ENCODE peak calls at places on chromosomes 3 and 15, in five cellular contexts. S is ovary, K is body of pancreas, P is uterus, R is transverse colon. F is an unnamed sample.

GRCh38 chr15:74318376-74319137 is 48.9 kb downstream of the CYP11A1 start:
- DNase-seq in S (no peak), K (no peak), P (peak; percentile 36), R (no peak), F (no peak)

GRCh38 chr15:42723068-42723467 is 13.9 kb downstream of the CDAN1 start:
- DNase-seq in S (no peak), K (no peak), P (no peak), R (no peak), F (no peak)

GRCh38 chr3:48473617-48473952 is 27.0 kb downstream of the ATRIP start:
- DNase-seq in S (no peak), K (no peak), P (no peak), R (no peak), F (no peak)

GRCh38 chr3:158105710-158106438 is at the start of gene SHOX2:
- DNase-seq in S (no peak), K (peak; percentile 22), P (peak; percentile 43), R (peak; percentile 41), F (no peak)

GRCh38 chr3:177594096-177594495 is 396.8 kb upstream of the TBL1XR1 start:
- DNase-seq in S (no peak), K (no peak), P (no peak), R (no peak), F (no peak)

GRCh38 chr3:127038923-127039581 is 56.1 kb downstream of the PLXNA1 start:
- DNase-seq in S (peak; percentile 22), K (no peak), P (no peak), R (no peak), F (no peak)

GRCh38 chr15:92273732-92274131 is 119.9 kb upstream of the ST8SIA2 start:
- DNase-seq in S (no peak), K (no peak), P (no peak), R (no peak), F (no peak)

GRCh38 chr3:196080997-196081833 is 675 bp downstream of the TFRC start:
- DNase-seq in S (peak; percentile 71), K (peak; percentile 79), P (peak; percentile 30), R (peak; percentile 80), F (peak; percentile 45)

GRCh38 chr3:184419171-184419570 is 39.3 kb downstream of the CHRD start:
- DNase-seq in S (no peak), K (no peak), P (no peak), R (no peak), F (no peak)

DNA sequence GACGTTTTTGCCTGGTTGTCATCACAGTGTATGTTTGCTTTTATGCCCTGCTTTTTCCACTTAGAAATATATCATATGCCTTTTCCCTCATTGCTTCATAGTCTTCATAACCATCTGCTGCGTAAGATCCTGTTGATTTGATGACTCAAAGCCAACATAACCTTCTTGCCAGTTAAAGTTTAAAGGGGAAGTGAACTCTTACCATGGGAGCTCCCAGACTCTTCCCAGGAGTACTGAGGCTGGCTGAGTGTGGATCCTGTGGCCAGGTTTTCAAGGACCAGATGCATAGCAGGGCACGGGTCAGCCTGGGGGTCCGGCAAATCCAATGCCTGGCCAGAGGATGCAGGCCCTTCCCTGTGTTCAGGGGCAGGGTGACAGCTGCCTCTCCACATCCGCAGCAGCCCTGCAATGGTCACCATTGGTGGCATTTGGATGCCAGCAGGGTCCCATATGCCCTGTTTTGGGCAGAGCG is 42.0 kb upstream of the SACM1L start:
- DNase-seq in S (no peak), K (no peak), P (no peak), R (no peak), F (no peak)
- TF ChIP-seq POLR2A in S (no peak), K (no peak), P (no peak), R (no peak), F (no peak)

GRCh38 chr3:98732239-98733054 is 30.7 kb upstream of the ST3GAL6 start:
- DNase-seq in S (peak; percentile 21), K (peak; percentile 31), P (peak; percentile 37), R (peak; percentile 23), F (peak; percentile 41)
- TF ChIP-seq POLR2A in S (no peak), K (no peak), P (peak; percentile 28), R (peak; percentile 24), F (peak; percentile 80)

DNA sequence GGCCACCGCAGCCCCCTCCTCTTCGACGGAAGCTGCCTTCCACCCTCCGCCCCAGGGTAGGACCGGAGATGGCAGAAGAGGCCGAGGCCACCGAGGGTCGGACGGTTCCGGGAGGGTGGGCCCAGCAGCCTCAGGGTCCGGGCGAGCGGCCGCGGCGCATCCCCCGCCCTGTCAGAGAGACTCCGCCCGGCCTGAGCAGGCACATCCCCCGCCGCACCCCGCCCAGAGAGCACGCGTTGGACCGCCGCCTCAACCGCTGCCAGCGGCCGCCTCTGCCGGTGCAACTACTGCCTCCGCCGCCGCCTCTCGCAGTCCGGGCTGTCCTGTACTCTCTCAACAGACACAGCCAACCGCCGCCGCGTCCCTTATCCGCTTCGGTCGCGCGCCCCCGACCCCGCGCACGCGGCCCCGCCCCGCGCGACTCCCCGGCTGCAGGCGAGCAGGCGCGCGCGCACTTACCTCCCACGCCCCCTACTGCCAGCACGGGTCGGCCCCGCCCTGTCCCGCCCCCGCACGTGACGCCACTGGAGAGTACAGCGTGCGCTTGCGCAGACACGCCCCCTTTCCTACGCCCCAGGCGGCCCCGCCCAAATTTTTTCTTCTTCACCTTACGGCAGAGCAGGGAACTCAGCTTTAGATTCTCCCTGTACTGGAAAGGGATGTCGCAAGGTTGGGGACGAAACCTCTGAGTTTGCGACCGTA is at the start of gene MYO9A:
- DNase-seq in S (peak; percentile 98), K (peak; percentile 99), P (peak; percentile 98), R (peak; percentile 99), F (peak; percentile 78)
- TF ChIP-seq POLR2A in S (peak; percentile 29), K (peak; percentile 50), P (peak; percentile 90), R (peak; percentile 66), F (peak; percentile 52)

GRCh38 chr3:169144691-169145090 is 518.8 kb downstream of the MECOM start:
- DNase-seq in S (no peak), K (no peak), P (no peak), R (no peak), F (no peak)

GRCh38 chr3:169146112-169146665 is 517.3 kb downstream of the MECOM start:
- DNase-seq in S (no peak), K (peak; percentile 70), P (no peak), R (peak; percentile 53), F (no peak)

GRCh38 chr3:169146866-169147245 is 516.7 kb downstream of the MECOM start:
- DNase-seq in S (no peak), K (peak; percentile 15), P (no peak), R (no peak), F (no peak)

GRCh38 chr3:169144271-169144670 is 519.2 kb downstream of the MECOM start:
- DNase-seq in S (no peak), K (no peak), P (no peak), R (no peak), F (no peak)

GRCh38 chr3:169145551-169145950 is 518.0 kb downstream of the MECOM start:
- DNase-seq in S (no peak), K (no peak), P (no peak), R (no peak), F (no peak)
- TF ChIP-seq POLR2A in S (no peak), K (no peak), P (no peak), R (no peak), F (no peak)

GRCh38 chr15:68818088-68818670 is 2.5 kb downstream of the ANP32A start:
- DNase-seq in S (peak; percentile 72), K (peak; percentile 69), P (peak; percentile 68), R (peak; percentile 69), F (peak; percentile 44)
- TF ChIP-seq POLR2A in S (peak; percentile 13), K (peak; percentile 14), P (no peak), R (no peak), F (peak; percentile 85)

GRCh38 chr3:45547202-45547701 is 47.3 kb upstream of the LIMD1 start:
- DNase-seq in S (no peak), K (no peak), P (no peak), R (no peak), F (no peak)
- TF ChIP-seq POLR2A in S (no peak), K (no peak), P (no peak), R (no peak), F (no peak)

DNA sequence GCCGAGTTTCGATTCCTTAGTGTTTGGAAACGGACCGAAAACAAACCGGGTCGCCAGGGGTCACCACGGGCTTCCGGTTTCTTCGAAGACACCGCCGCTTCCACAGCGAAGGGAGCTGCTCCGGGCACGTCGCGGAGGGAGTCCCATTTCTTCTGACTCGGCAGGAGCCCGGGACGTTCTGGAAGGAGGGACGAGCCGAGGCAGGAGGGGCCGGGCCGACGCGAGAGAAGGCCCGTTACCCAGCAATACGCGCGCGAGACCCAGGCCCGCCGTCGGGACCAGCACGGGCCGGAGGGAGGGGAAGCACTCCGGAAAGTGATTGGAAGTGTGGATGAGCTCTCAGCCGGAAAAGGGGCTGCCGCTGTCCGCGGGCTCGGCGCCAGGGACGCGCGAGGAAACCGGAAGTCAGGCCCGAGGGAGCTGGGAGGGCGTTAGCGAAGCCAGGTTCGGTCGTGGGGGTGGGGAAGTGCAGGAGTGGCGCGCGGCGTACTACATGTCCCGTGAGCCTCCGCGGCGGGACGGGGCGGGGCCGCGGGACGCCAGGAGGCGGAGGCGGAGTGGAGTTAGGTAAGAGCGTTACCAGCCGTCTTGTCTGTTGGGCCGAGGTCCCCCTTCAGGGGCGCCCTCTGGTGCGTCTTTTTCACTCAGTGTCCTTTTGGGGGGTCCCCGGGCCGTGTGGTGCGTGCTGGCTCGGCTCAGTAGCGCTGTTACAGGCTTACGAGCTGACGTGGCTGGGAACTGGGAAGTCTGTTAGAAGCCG is at the start of the genes AZI2 and ZCWPW2:
- DNase-seq in S (peak; percentile 98), K (peak; percentile 97), P (peak; percentile 97), R (peak; percentile 97), F (peak; percentile 44)
- TF ChIP-seq POLR2A in S (peak; percentile 91), K (peak; percentile 90), P (peak; percentile 86), R (peak; percentile 71), F (peak; percentile 83)

GRCh38 chr3:71102111-71103039 is 481.2 kb downstream of the FOXP1 start:
- DNase-seq in S (no peak), K (no peak), P (no peak), R (no peak), F (no peak)
- TF ChIP-seq POLR2A in S (no peak), K (no peak), P (no peak), R (no peak), F (no peak)

GRCh38 chr3:101677436-101678286 is 729 bp upstream of the ZBTB11 start:
- DNase-seq in S (peak; percentile 61), K (peak; percentile 35), P (peak; percentile 37), R (no peak), F (no peak)
- TF ChIP-seq POLR2A in S (no peak), K (no peak), P (no peak), R (no peak), F (no peak)

F was measured in GM12892.